ENCODE peak calls at places on chromosomes 12 and 14, in eight cellular contexts. One of them, this sample, is unnamed.

GRCh38 chr12:8844665-8845064 is 22.2 kb downstream of the A2ML1 start:
- DNase-seq in activated B cell treated with CpG ODN at 0.5 μM for 24 hours: no peak
- DNase-seq in HFF-Myc: no peak
- DNase-seq in M059J: peak
- DNase-seq in NCI-H460: no peak
- DNase-seq in fibroblast of mammary gland: peak
- DNase-seq in SJSA1: no peak
- DNase-seq in T-helper 1 cell: no peak
- DNase-seq in this sample: no peak

GRCh38 chr14:76769636-76770292 is 8.5 kb downstream of the VASH1 start:
- DNase-seq in activated B cell treated with CpG ODN at 0.5 μM for 24 hours: no peak
- DNase-seq in HFF-Myc: no peak
- DNase-seq in M059J: no peak
- DNase-seq in NCI-H460: no peak
- DNase-seq in fibroblast of mammary gland: no peak
- DNase-seq in SJSA1: no peak
- DNase-seq in T-helper 1 cell: no peak
- DNase-seq in this sample: no peak

GRCh38 chr14:47976139-47976538 is 300.7 kb upstream of the MDGA2 start:
- DNase-seq in activated B cell treated with CpG ODN at 0.5 μM for 24 hours: no peak
- DNase-seq in HFF-Myc: no peak
- DNase-seq in M059J: no peak
- DNase-seq in NCI-H460: no peak
- DNase-seq in fibroblast of mammary gland: no peak
- DNase-seq in SJSA1: no peak
- DNase-seq in T-helper 1 cell: no peak
- DNase-seq in this sample: no peak

GRCh38 chr14:50333010-50333409 is 20.9 kb downstream of the DMAC2L start:
- DNase-seq in activated B cell treated with CpG ODN at 0.5 μM for 24 hours: no peak
- DNase-seq in HFF-Myc: no peak
- DNase-seq in M059J: peak
- DNase-seq in NCI-H460: no peak
- DNase-seq in fibroblast of mammary gland: peak
- DNase-seq in SJSA1: no peak
- DNase-seq in T-helper 1 cell: no peak
- DNase-seq in this sample: no peak

GRCh38 chr14:104895786-104896642 is 28.7 kb upstream of the PLD4 start:
- DNase-seq in activated B cell treated with CpG ODN at 0.5 μM for 24 hours: no peak
- DNase-seq in HFF-Myc: no peak
- DNase-seq in M059J: no peak
- DNase-seq in NCI-H460: no peak
- DNase-seq in fibroblast of mammary gland: no peak
- DNase-seq in SJSA1: no peak
- DNase-seq in T-helper 1 cell: no peak
- DNase-seq in this sample: no peak

GRCh38 chr12:125097427-125097826 is 32.2 kb downstream of the AACS start:
- DNase-seq in activated B cell treated with CpG ODN at 0.5 μM for 24 hours: no peak
- DNase-seq in HFF-Myc: no peak
- DNase-seq in M059J: no peak
- DNase-seq in NCI-H460: no peak
- DNase-seq in fibroblast of mammary gland: no peak
- DNase-seq in SJSA1: no peak
- DNase-seq in T-helper 1 cell: no peak
- DNase-seq in this sample: no peak

GRCh38 chr12:47409310-47409709 is 296.5 kb downstream of the RPAP3 start:
- DNase-seq in activated B cell treated with CpG ODN at 0.5 μM for 24 hours: no peak
- DNase-seq in HFF-Myc: no peak
- DNase-seq in M059J: no peak
- DNase-seq in NCI-H460: no peak
- DNase-seq in fibroblast of mammary gland: no peak
- DNase-seq in SJSA1: no peak
- DNase-seq in T-helper 1 cell: no peak
- DNase-seq in this sample: no peak

GRCh38 chr12:105524961-105525360 is 194.5 kb downstream of the C12orf75 start:
- DNase-seq in activated B cell treated with CpG ODN at 0.5 μM for 24 hours: no peak
- DNase-seq in HFF-Myc: no peak
- DNase-seq in M059J: no peak
- DNase-seq in NCI-H460: no peak
- DNase-seq in fibroblast of mammary gland: peak
- DNase-seq in SJSA1: no peak
- DNase-seq in T-helper 1 cell: no peak
- DNase-seq in this sample: no peak

GRCh38 chr12:80810874-80811273 is 94.2 kb downstream of the MYF5 start:
- DNase-seq in activated B cell treated with CpG ODN at 0.5 μM for 24 hours: no peak
- DNase-seq in HFF-Myc: no peak
- DNase-seq in M059J: no peak
- DNase-seq in NCI-H460: no peak
- DNase-seq in fibroblast of mammary gland: no peak
- DNase-seq in SJSA1: no peak
- DNase-seq in T-helper 1 cell: no peak
- DNase-seq in this sample: no peak

This sample was measured in omental fat pad.